ENCODE peak calls at places on chromosomes 12 and 14, in nine cellular contexts. Z is GM23338, P is GM06990, T is left cardiac atrium, U is GM19239, Y is GM20000, F is MG63, C is nucleus accumbens, D is IMR-90. H is an unnamed sample.

GRCh38 chr12:28253175-28253641 is 63.0 kb downstream of the CCDC91 start:
- DNase-seq in Z (no peak), P (no peak), T (no peak), U (peak; percentile 4), Y (peak; percentile 22), F (no peak), C (no peak), D (peak; percentile 43), H (no peak)

GRCh38 chr12:85606455-85606854 is 229.8 kb downstream of the RASSF9 start:
- DNase-seq in Z (no peak), P (no peak), T (no peak), U (no peak), Y (no peak), F (no peak), C (no peak), D (no peak), H (no peak)

GRCh38 chr14:64554551-64554950 is 4.8 kb downstream of the PPP1R36 start:
- DNase-seq in Z (no peak), P (no peak), T (no peak), U (no peak), Y (no peak), F (no peak), C (no peak), D (no peak), H (no peak)

GRCh38 chr12:109550310-109550680 is 23.0 kb downstream of the MMAB start:
- DNase-seq in Z (no peak), P (no peak), T (peak; percentile 3), U (no peak), Y (no peak), F (no peak), C (no peak), D (no peak), H (no peak)

GRCh38 chr12:101823891-101824290 is 6.9 kb downstream of the GNPTAB start:
- DNase-seq in Z (peak; percentile 87), P (peak; percentile 26), T (peak; percentile 48), U (peak; percentile 57), Y (peak; percentile 63), F (peak; percentile 65), C (peak; percentile 16), D (no peak), H (peak; percentile 33)

GRCh38 chr14:105930572-105930971 is 404.2 kb downstream of the TMEM121 start:
- DNase-seq in Z (no peak), P (no peak), T (no peak), U (no peak), Y (no peak), F (no peak), C (no peak), D (no peak), H (no peak)

GRCh38 chr14:96158735-96159134 is 45.9 kb upstream of the BDKRB2 start:
- DNase-seq in Z (no peak), P (no peak), T (no peak), U (no peak), Y (no peak), F (no peak), C (no peak), D (no peak), H (no peak)

GRCh38 chr12:75439930-75440329 is 40.6 kb upstream of the GLIPR1 start:
- DNase-seq in Z (no peak), P (no peak), T (no peak), U (no peak), Y (no peak), F (no peak), C (no peak), D (no peak), H (no peak)

GRCh38 chr12:22530-23201 is 43.9 kb upstream of the IQSEC3 start:
- DNase-seq in Z (no peak), P (no peak), T (no peak), U (no peak), Y (peak; percentile 15), F (no peak), C (no peak), D (no peak), H (no peak)

GRCh38 chr12:107225626-107226025 is 132.3 kb upstream of the CRY1 start:
- DNase-seq in Z (peak; percentile 61), P (no peak), T (no peak), U (no peak), Y (no peak), F (no peak), C (no peak), D (peak; percentile 42), H (no peak)

GRCh38 chr12:89160716-89161123 is 191.6 kb downstream of the DUSP6 start:
- DNase-seq in Z (no peak), P (no peak), T (peak; percentile 65), U (no peak), Y (no peak), F (peak; percentile 90), C (no peak), D (peak; percentile 88), H (no peak)

GRCh38 chr12:124774462-124775167 is 89.0 kb downstream of the SCARB1 start:
- DNase-seq in Z (no peak), P (peak; percentile 92), T (peak; percentile 51), U (peak; percentile 69), Y (peak; percentile 83), F (peak; percentile 83), C (peak; percentile 58), D (peak; percentile 85), H (no peak)

GRCh38 chr12:116760621-116761020 is 22.5 kb downstream of the RNFT2 start:
- DNase-seq in Z (no peak), P (no peak), T (no peak), U (no peak), Y (no peak), F (no peak), C (no peak), D (no peak), H (no peak)

GRCh38 chr14:98136019-98136418 is 1136.0 kb downstream of the BCL11B start:
- DNase-seq in Z (no peak), P (no peak), T (no peak), U (no peak), Y (no peak), F (no peak), C (no peak), D (no peak), H (no peak)

GRCh38 chr12:71455028-71455737 is 15.6 kb downstream of the LGR5 start:
- DNase-seq in Z (no peak), P (no peak), T (no peak), U (no peak), Y (no peak), F (no peak), C (no peak), D (no peak), H (no peak)

GRCh38 chr12:40138526-40138925 is 32.6 kb upstream of the SLC2A13 start:
- DNase-seq in Z (no peak), P (no peak), T (no peak), U (no peak), Y (no peak), F (no peak), C (no peak), D (no peak), H (no peak)

GRCh38 chr12:6927379-6927991 is at the start of gene ATN1:
- DNase-seq in Z (peak; percentile 97), P (peak; percentile 64), T (peak; percentile 86), U (no peak), Y (peak; percentile 85), F (peak; percentile 87), C (peak; percentile 35), D (peak; percentile 78), H (no peak)

GRCh38 chr12:58833844-58834243 is 86.5 kb downstream of the LRIG3 start:
- DNase-seq in Z (no peak), P (no peak), T (no peak), U (no peak), Y (no peak), F (no peak), C (no peak), D (no peak), H (no peak)

GRCh38 chr12:43835264-43835655 is 621 bp upstream of the TMEM117 start:
- DNase-seq in Z (no peak), P (no peak), T (no peak), U (no peak), Y (no peak), F (no peak), C (no peak), D (peak; percentile 4), H (no peak)

GRCh38 chr12:66352197-66352596 is 49.9 kb downstream of the HELB start:
- DNase-seq in Z (peak; percentile 88), P (no peak), T (no peak), U (no peak), Y (peak; percentile 28), F (peak; percentile 11), C (no peak), D (peak; percentile 34), H (peak; percentile 19)

GRCh38 chr12:21764063-21764462 is 10.4 kb downstream of the KCNJ8 start:
- DNase-seq in Z (no peak), P (no peak), T (no peak), U (no peak), Y (no peak), F (no peak), C (no peak), D (no peak), H (no peak)

GRCh38 chr12:65248656-65249633 is 29.5 kb upstream of the MSRB3 start:
- DNase-seq in Z (no peak), P (no peak), T (no peak), U (no peak), Y (no peak), F (no peak), C (no peak), D (no peak), H (peak; percentile 13)

GRCh38 chr12:93514853-93515252 is 47.5 kb downstream of the MRPL42 start:
- DNase-seq in Z (no peak), P (no peak), T (no peak), U (no peak), Y (no peak), F (no peak), C (no peak), D (peak; percentile 91), H (no peak)

GRCh38 chr14:85531141-85531593 is 1.2 kb downstream of the FLRT2 start:
- DNase-seq in Z (peak; percentile 81), P (no peak), T (peak; percentile 69), U (no peak), Y (no peak), F (peak; percentile 55), C (no peak), D (peak; percentile 58), H (no peak)

GRCh38 chr12:82866227-82866803 is 179.6 kb downstream of the TMTC2 start:
- DNase-seq in Z (no peak), P (no peak), T (no peak), U (no peak), Y (no peak), F (no peak), C (no peak), D (no peak), H (no peak)

GRCh38 chr12:78951746-78952532 is 87.4 kb downstream of the SYT1 start:
- DNase-seq in Z (no peak), P (no peak), T (no peak), U (no peak), Y (no peak), F (no peak), C (no peak), D (no peak), H (no peak)

GRCh38 chr14:58479975-58480374 is 52.5 kb downstream of the KIAA0586 start:
- DNase-seq in Z (no peak), P (no peak), T (no peak), U (no peak), Y (no peak), F (no peak), C (no peak), D (no peak), H (no peak)

GRCh38 chr12:13436696-13437391 is 240.3 kb downstream of the EMP1 start:
- DNase-seq in Z (no peak), P (no peak), T (peak; percentile 41), U (no peak), Y (no peak), F (peak; percentile 17), C (no peak), D (peak; percentile 1), H (no peak)

GRCh38 chr12:107014050-107014449 is 27.1 kb upstream of the MTERF2 start:
- DNase-seq in Z (peak; percentile 72), P (no peak), T (no peak), U (no peak), Y (no peak), F (no peak), C (no peak), D (no peak), H (peak; percentile 56)

GRCh38 chr14:52012635-52013034 is 23.3 kb downstream of the RTRAF start:
- DNase-seq in Z (peak; percentile 27), P (no peak), T (peak; percentile 70), U (no peak), Y (no peak), F (peak; percentile 51), C (no peak), D (no peak), H (no peak)

H was measured in HCT116.